ENCODE peak calls at places on chromosomes 13 and 19, in eight cellular contexts. N, W, I, X, Q, J, O and E are unnamed samples.

GRCh38 chr13:101452519-101453485 is at the start of gene ITGBL1:
- DNase-seq in N (no peak), W (no peak), I (no peak), X (no peak), Q (peak; percentile 85), J (no peak), O (no peak), E (no peak)

GRCh38 chr13:23440821-23441608 is 7.5 kb upstream of the SACS start:
- DNase-seq in N (no peak), W (peak; percentile 20), I (no peak), X (no peak), Q (no peak), J (no peak), O (no peak), E (no peak)

GRCh38 chr19:15247107-15248014 is 15.1 kb upstream of the EPHX3 start:
- DNase-seq in N (no peak), W (no peak), I (no peak), X (no peak), Q (no peak), J (no peak), O (no peak), E (no peak)

GRCh38 chr13:19860884-19861655 is 2.4 kb downstream of the ZMYM5 start:
- DNase-seq in N (no peak), W (peak; percentile 53), I (no peak), X (peak; percentile 36), Q (no peak), J (no peak), O (no peak), E (no peak)

GRCh38 chr19:9306443-9306842 is 3.2 kb downstream of the ZNF699 start:
- DNase-seq in N (no peak), W (no peak), I (no peak), X (no peak), Q (no peak), J (no peak), O (no peak), E (no peak)

GRCh38 chr19:8389891-8390616 is at the start of gene RAB11B:
- DNase-seq in N (peak; percentile 100), W (peak; percentile 100), I (peak; percentile 98), X (peak; percentile 99), Q (peak; percentile 99), J (peak; percentile 98), O (peak; percentile 100), E (peak; percentile 100)

GRCh38 chr19:32878988-32879387 is 9.4 kb upstream of the SLC7A9 start:
- DNase-seq in N (no peak), W (no peak), I (no peak), X (no peak), Q (no peak), J (no peak), O (peak; percentile 7), E (no peak)

GRCh38 chr19:31152906-31153305 is 196.3 kb downstream of the TSHZ3 start:
- DNase-seq in N (no peak), W (no peak), I (no peak), X (no peak), Q (no peak), J (no peak), O (no peak), E (no peak)

GRCh38 chr13:76848596-76848995 is 37.6 kb downstream of the KCTD12 start:
- DNase-seq in N (peak; percentile 33), W (no peak), I (no peak), X (peak; percentile 46), Q (peak; percentile 78), J (no peak), O (no peak), E (no peak)

GRCh38 chr13:46663644-46664043 is 110.7 kb downstream of the LRCH1 start:
- DNase-seq in N (no peak), W (no peak), I (no peak), X (no peak), Q (no peak), J (no peak), O (no peak), E (no peak)

GRCh38 chr19:33247441-33247819 is 21.8 kb upstream of the SLC7A10 start:
- DNase-seq in N (no peak), W (no peak), I (no peak), X (no peak), Q (no peak), J (no peak), O (no peak), E (no peak)

GRCh38 chr19:18741566-18742121 is 49.5 kb downstream of the COMP start:
- DNase-seq in N (no peak), W (no peak), I (no peak), X (peak; percentile 84), Q (no peak), J (no peak), O (peak; percentile 93), E (peak; percentile 84)

GRCh38 chr19:38392707-38393308 is 4.3 kb downstream of the SPRED3 start:
- DNase-seq in N (no peak), W (peak; percentile 79), I (no peak), X (no peak), Q (no peak), J (peak; percentile 76), O (peak; percentile 34), E (no peak)

GRCh38 chr19:2476451-2477140 is 669 bp downstream of the GADD45B start:
- DNase-seq in N (no peak), W (peak; percentile 57), I (peak; percentile 46), X (peak; percentile 51), Q (no peak), J (peak; percentile 41), O (peak; percentile 45), E (peak; percentile 67)

GRCh38 chr13:72255908-72256307 is 388.9 kb upstream of the DACH1 start:
- DNase-seq in N (no peak), W (peak; percentile 19), I (no peak), X (no peak), Q (no peak), J (no peak), O (no peak), E (peak; percentile 42)

GRCh38 chr19:47227347-47228167 is 3.4 kb downstream of the BBC3 start:
- DNase-seq in N (peak; percentile 85), W (peak; percentile 99), I (peak; percentile 88), X (peak; percentile 97), Q (peak; percentile 97), J (peak; percentile 85), O (peak; percentile 84), E (peak; percentile 89)

GRCh38 chr19:40604647-40605200 is 3.6 kb downstream of the LTBP4 start:
- DNase-seq in N (no peak), W (peak; percentile 66), I (peak; percentile 49), X (no peak), Q (no peak), J (peak; percentile 21), O (no peak), E (peak; percentile 76)

GRCh38 chr13:109700176-109700575 is 86.2 kb downstream of the IRS2 start:
- DNase-seq in N (peak; percentile 48), W (peak; percentile 63), I (peak; percentile 51), X (peak; percentile 74), Q (no peak), J (peak; percentile 75), O (peak; percentile 75), E (peak; percentile 91)

GRCh38 chr19:45442927-45443461 is 19.3 kb upstream of the ERCC1 start:
- DNase-seq in N (peak; percentile 66), W (peak; percentile 93), I (no peak), X (peak; percentile 87), Q (no peak), J (peak; percentile 85), O (peak; percentile 42), E (peak; percentile 52)

GRCh38 chr19:55605637-55606470 is at the start of gene ZNF865:
- DNase-seq in N (peak; percentile 67), W (peak; percentile 91), I (peak; percentile 67), X (peak; percentile 80), Q (peak; percentile 88), J (peak; percentile 81), O (peak; percentile 77), E (peak; percentile 86)

GRCh38 chr13:94330552-94331071 is 148.9 kb downstream of the DCT start:
- DNase-seq in N (no peak), W (no peak), I (no peak), X (no peak), Q (no peak), J (no peak), O (no peak), E (no peak)

DNA sequence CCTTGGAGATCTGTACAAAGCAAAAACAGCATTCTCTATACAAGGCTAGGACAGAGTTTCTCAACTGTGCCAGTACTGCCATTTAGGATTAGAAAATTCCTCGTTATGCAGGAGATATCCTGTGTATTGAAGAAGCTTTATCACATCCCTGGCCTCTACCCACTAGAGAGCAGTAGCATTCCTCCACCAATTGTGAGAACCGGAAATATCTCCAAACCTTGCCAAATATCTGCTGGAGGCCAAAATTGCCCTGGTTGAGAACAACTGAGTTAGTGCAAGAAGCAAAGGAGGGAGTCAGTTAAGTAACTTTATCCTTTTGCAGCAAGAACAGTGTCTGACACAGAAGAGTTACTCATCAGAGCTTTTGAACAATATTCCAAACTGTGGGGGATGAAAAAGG is 16.2 kb upstream of the FREM2 start:
- DNase-seq in N (no peak), W (no peak), I (no peak), X (no peak), Q (no peak), J (no peak), O (no peak), E (no peak)
- TF ChIP-seq CTCF in N (no peak), W (no peak), I (no peak), X (no peak), Q (no peak), J (no peak), O (no peak), E (no peak)

DNA sequence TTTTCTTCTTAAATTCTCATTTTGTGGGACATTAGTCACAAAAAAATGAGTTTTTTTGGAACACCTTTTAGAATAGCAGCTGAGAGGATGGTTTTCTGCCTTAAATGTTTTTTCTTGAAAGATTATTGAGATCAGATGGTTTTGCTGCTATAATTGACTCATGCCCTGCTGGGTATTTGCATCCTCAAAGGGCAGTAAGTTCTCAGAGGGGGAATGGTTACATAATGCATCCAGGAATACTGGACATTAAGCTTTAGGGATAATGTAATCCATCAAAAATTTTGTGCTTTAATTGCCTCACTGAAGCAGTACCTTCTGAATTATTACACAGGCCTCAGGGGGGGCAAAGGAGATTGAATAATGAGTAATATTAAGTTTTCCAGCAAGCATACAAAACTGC is 866.3 kb upstream of the SPRY2 start:
- DNase-seq in N (no peak), W (no peak), I (no peak), X (no peak), Q (no peak), J (no peak), O (no peak), E (no peak)
- TF ChIP-seq EP300 in N (no peak), W (no peak), I (no peak), X (no peak), Q (no peak), J (no peak), O (no peak), E (no peak)

GRCh38 chr13:111367340-111367739 is 46.9 kb downstream of the TEX29 start:
- DNase-seq in N (peak; percentile 2), W (no peak), I (no peak), X (no peak), Q (no peak), J (no peak), O (no peak), E (no peak)
- TF ChIP-seq CTCF in N (no peak), W (no peak), I (no peak), X (no peak), Q (no peak), J (no peak), O (no peak), E (no peak)

DNA sequence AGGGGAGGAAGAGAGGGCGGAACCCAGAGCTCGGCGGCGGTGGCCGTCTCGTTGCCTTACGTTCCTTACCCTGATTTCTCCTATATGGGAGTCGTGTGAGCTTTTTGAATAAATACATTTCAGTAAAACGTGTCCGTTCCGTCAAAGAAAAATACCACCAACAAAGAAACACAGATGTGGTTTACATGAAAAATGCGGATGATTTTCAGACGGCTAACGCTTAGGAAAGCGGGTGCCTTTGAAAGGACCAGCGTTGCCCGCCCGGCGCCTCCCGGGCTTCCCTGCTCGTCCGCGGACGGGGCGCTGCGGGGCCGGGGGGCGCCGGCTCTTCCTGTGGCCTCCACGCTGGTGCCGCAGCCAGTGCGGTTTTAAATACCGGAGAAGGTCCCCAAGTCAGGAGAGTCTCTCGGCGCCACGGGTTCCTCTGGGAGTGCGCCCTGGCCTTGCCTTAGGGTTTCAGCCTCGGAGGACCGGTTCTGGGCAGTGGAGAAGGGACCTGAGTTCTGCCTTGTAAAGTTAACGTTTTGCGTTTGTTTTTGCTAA is 813 bp downstream of the UPF3A start:
- DNase-seq in N (no peak), W (peak; percentile 71), I (peak; percentile 27), X (peak; percentile 35), Q (peak; percentile 83), J (peak; percentile 61), O (peak; percentile 47), E (peak; percentile 44)
- TF ChIP-seq EP300 in N (peak; percentile 5), W (no peak), I (no peak), X (no peak), Q (no peak), J (no peak), O (no peak), E (no peak)